ENCODE peak calls at places on chromosomes 1 and 21, in eight cellular contexts. T is CD8-positive, alpha-beta T cell; B is heart left ventricle; M is ovary; J is WERI-Rb-1; U is brain microvascular endothelial cell; H is right lobe of liver; Y is foreskin fibroblast. G is an unnamed sample.

GRCh38 chr1:73832276-73832825 is 365.6 kb downstream of the LRRIQ3 start:
- DNase-seq in H (no peak), B (no peak), M (no peak), Y (no peak), U (no peak), T (no peak), J (no peak), G (no peak)

GRCh38 chr1:109657970-109658369 is 2.1 kb downstream of the GSTM4 start:
- DNase-seq in B (no peak), U (no peak), H (no peak), Y (no peak), M (no peak), J (no peak), T (no peak), G (no peak)

GRCh38 chr1:164576311-164577271 is 17.6 kb downstream of the PBX1 start:
- DNase-seq in Y (peak), B (peak), U (peak), M (peak), J (no peak), T (no peak), H (no peak), G (no peak)

GRCh38 chr1:54480201-54480848 is 67.7 kb upstream of the ACOT11 start:
- DNase-seq in B (no peak), U (no peak), J (no peak), Y (no peak), M (no peak), T (peak), H (no peak), G (no peak)

GRCh38 chr1:53401815-53402745 is 57.1 kb upstream of the DMRTB1 start:
- DNase-seq in B (no peak), M (no peak), Y (no peak), H (no peak), J (peak), T (no peak), U (no peak), G (no peak)

GRCh38 chr1:171645553-171646336 is 6.7 kb downstream of the MYOC start:
- DNase-seq in T (no peak), H (peak), Y (peak), B (peak), M (peak), U (no peak), J (peak), G (no peak)

GRCh38 chr1:208235983-208236761 is 8.0 kb downstream of the PLXNA2 start:
- DNase-seq in B (peak), H (no peak), Y (peak), J (no peak), T (no peak), M (peak), U (peak), G (peak)

GRCh38 chr21:38769253-38769780 is 36.4 kb upstream of the ETS2 start:
- DNase-seq in H (no peak), U (peak), T (no peak), Y (no peak), J (no peak), M (no peak), B (no peak), G (no peak)

GRCh38 chr21:15749868-15750174 is 20.0 kb downstream of the USP25 start:
- DNase-seq in T (no peak), J (no peak), B (no peak), U (no peak), H (no peak), Y (no peak), M (no peak), G (no peak)

DNA sequence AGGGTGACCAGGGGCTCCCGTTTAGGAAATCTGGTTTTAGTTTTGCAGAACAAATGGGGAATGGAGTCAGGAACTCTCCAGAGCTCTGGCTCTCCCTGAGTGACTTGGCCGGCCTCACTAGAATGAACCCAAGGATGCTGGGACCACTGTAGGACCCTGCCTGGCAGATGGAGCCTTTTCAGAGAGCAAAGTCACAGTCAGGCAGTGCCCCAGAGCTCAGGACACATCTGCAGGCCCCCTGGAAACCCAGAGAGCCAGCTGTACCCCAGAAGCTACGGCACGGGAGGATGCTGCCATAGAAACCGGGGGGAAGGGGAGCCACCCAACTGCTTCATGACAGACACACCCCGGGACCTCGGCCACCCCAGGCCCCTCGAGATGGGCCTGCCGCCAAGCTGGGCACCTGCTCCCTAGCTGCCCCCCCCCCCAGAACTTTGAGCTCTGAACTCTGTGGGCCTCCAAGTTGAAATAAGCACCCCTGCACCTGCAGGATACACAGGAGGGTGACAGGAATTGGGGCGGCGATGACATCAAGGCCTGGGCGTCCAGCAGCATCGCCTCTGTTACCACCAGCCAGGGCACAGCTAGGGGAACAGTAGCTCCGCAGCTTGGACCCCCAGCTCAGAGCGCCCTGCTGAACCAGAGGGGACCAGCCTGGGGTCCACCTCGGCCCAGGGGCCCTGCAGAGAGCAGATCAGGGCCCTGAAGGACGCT is 91.8 kb upstream of the VAMP3 start:
- DNase-seq in U (no peak), T (no peak), M (no peak), J (no peak), B (no peak), H (peak), Y (no peak), G (no peak)
- H3K4me3 ChIP-seq in U (no peak), T (peak), M (no peak), J (peak), B (peak), H (no peak), Y (no peak), G (no peak)

GRCh38 chr1:191438979-191439378 is 719.3 kb upstream of the RGS18 start:
- DNase-seq in B (no peak), U (no peak), H (no peak), Y (no peak), M (no peak), T (no peak), J (no peak), G (no peak)
- H3K4me3 ChIP-seq in B (no peak), U (no peak), H (no peak), Y (no peak), M (no peak), T (no peak), J (no peak), G (no peak)

GRCh38 chr1:185073725-185074124 is 28.4 kb downstream of the RNF2 start:
- DNase-seq in B (no peak), T (no peak), Y (no peak), U (no peak), H (no peak), M (no peak), J (no peak), G (no peak)
- H3K4me3 ChIP-seq in B (no peak), T (no peak), Y (no peak), U (no peak), H (no peak), M (no peak), J (no peak), G (no peak)

GRCh38 chr1:50972766-50973165 is 2.7 kb downstream of the CDKN2C start:
- DNase-seq in U (no peak), M (no peak), Y (no peak), B (no peak), H (no peak), T (no peak), J (no peak), G (no peak)
- H3K4me3 ChIP-seq in U (no peak), M (no peak), Y (peak), B (peak), H (no peak), T (no peak), J (peak), G (no peak)

GRCh38 chr1:41174170-41174569 is 67.9 kb downstream of the SCMH1 start:
- DNase-seq in Y (no peak), T (no peak), J (no peak), M (no peak), H (no peak), U (no peak), B (no peak), G (peak)
- H3K4me3 ChIP-seq in Y (no peak), T (no peak), J (no peak), M (no peak), H (no peak), U (no peak), B (no peak), G (no peak)

GRCh38 chr1:167630568-167631385 is 745 bp downstream of the RCSD1 start:
- DNase-seq in B (no peak), Y (no peak), T (peak), M (no peak), U (no peak), J (no peak), H (no peak), G (no peak)
- H3K4me3 ChIP-seq in B (peak), Y (peak), T (peak), M (peak), U (peak), J (no peak), H (peak), G (peak)

GRCh38 chr1:154502066-154502741 is at the start of the genes SHE and TDRD10:
- DNase-seq in U (no peak), B (peak), Y (no peak), H (peak), J (no peak), T (no peak), M (peak), G (no peak)
- H3K4me3 ChIP-seq in U (no peak), B (peak), Y (no peak), H (peak), J (peak), T (peak), M (peak), G (peak)

GRCh38 chr1:175717610-175718195 is 25.7 kb downstream of the TNR start:
- DNase-seq in U (no peak), H (no peak), M (no peak), T (no peak), B (no peak), Y (no peak), J (no peak), G (no peak)
- H3K4me3 ChIP-seq in U (no peak), H (no peak), M (no peak), T (no peak), B (no peak), Y (no peak), J (no peak), G (no peak)